ENCODE peak calls at places on chromosomes 11 and 22, in five cellular contexts. R is Calu3, Y is fibroblast of the aortic adventitia, J is GM10248, T is heart right ventricle. X is an unnamed sample.

GRCh38 chr11:129291556-129291955 is 84.1 kb upstream of the BARX2 start:
- DNase-seq in R (no peak), Y (no peak), J (no peak), T (no peak), X (no peak)

GRCh38 chr11:65445101-65445603 is 22.6 kb downstream of the NEAT1 start:
- DNase-seq in R (no peak), Y (no peak), J (no peak), T (no peak), X (no peak)

GRCh38 chr11:665707-666281 is 28.7 kb downstream of the DRD4 start:
- DNase-seq in R (no peak), Y (peak), J (no peak), T (no peak), X (no peak)

GRCh38 chr22:35581023-35581413 is 36.1 kb downstream of the MB start:
- DNase-seq in R (no peak), Y (no peak), J (no peak), T (no peak), X (no peak)

GRCh38 chr22:36860821-36861659 is at the start of gene NCF4:
- DNase-seq in R (no peak), Y (no peak), J (peak), T (peak), X (peak)

GRCh38 chr11:34613462-34614183 is 7.3 kb upstream of the EHF start:
- DNase-seq in R (no peak), Y (no peak), J (peak), T (no peak), X (no peak)

GRCh38 chr11:43119275-43119970 is 192.4 kb upstream of the API5 start:
- DNase-seq in R (no peak), Y (no peak), J (no peak), T (no peak), X (no peak)

GRCh38 chr11:97880209-97880608 is 1140.5 kb upstream of the CNTN5 start:
- DNase-seq in R (no peak), Y (no peak), J (no peak), T (no peak), X (no peak)

GRCh38 chr11:62514151-62514550 is 32.5 kb downstream of the AHNAK start:
- DNase-seq in R (no peak), Y (no peak), J (peak), T (no peak), X (no peak)

GRCh38 chr11:66316849-66317251 is at the start of gene CD248:
- DNase-seq in R (no peak), Y (peak), J (no peak), T (peak), X (peak)

GRCh38 chr11:66749091-66749490 is 20.1 kb upstream of the SPTBN2 start:
- DNase-seq in R (peak), Y (peak), J (no peak), T (no peak), X (no peak)

GRCh38 chr11:22415481-22415880 is 77.3 kb downstream of the SLC17A6 start:
- DNase-seq in R (no peak), Y (no peak), J (no peak), T (no peak), X (no peak)

GRCh38 chr11:122405788-122406341 is 249.7 kb upstream of the UBASH3B start:
- DNase-seq in R (no peak), Y (peak), J (no peak), T (no peak), X (no peak)

GRCh38 chr11:120682866-120683265 is 171.3 kb downstream of the GRIK4 start:
- DNase-seq in R (no peak), Y (peak), J (no peak), T (no peak), X (no peak)

GRCh38 chr11:1225386-1226225 is 2.7 kb downstream of the MUC5B start:
- DNase-seq in R (no peak), Y (no peak), J (no peak), T (no peak), X (no peak)

GRCh38 chr11:111310088-111310487 is 11.7 kb downstream of the POU2AF3 start:
- DNase-seq in R (no peak), Y (no peak), J (no peak), T (no peak), X (no peak)

GRCh38 chr11:95283653-95284052 is 52.7 kb upstream of the SESN3 start:
- DNase-seq in R (no peak), Y (peak), J (no peak), T (no peak), X (no peak)

GRCh38 chr22:36330655-36331305 is 57.0 kb downstream of the MYH9 start:
- DNase-seq in R (no peak), Y (peak), J (no peak), T (peak), X (peak)

GRCh38 chr22:30667486-30668305 is at the start of gene DUSP18:
- DNase-seq in R (peak), Y (peak), J (peak), T (peak), X (peak)

GRCh38 chr11:31714840-31715239 is 96.3 kb downstream of the PAX6 start:
- DNase-seq in R (no peak), Y (no peak), J (no peak), T (no peak), X (no peak)

GRCh38 chr11:17827006-17827405 is 92.4 kb downstream of the KCNC1 start:
- DNase-seq in R (no peak), Y (no peak), J (no peak), T (no peak), X (no peak)

GRCh38 chr11:70611890-70612289 is 213.6 kb downstream of the CTTN start:
- DNase-seq in R (no peak), Y (no peak), J (no peak), T (no peak), X (no peak)

GRCh38 chr22:37498289-37498909 is 12.2 kb upstream of the MFNG start:
- DNase-seq in R (peak), Y (no peak), J (peak), T (no peak), X (peak)

GRCh38 chr11:69352181-69352580 is 58.2 kb downstream of the MYEOV start:
- DNase-seq in R (no peak), Y (peak), J (no peak), T (no peak), X (no peak)

GRCh38 chr11:17696741-17697140 is 22.6 kb upstream of the MYOD1 start:
- DNase-seq in R (no peak), Y (no peak), J (no peak), T (no peak), X (no peak)

GRCh38 chr11:126344291-126344970 is 11.1 kb upstream of the ST3GAL4 start:
- DNase-seq in R (no peak), Y (no peak), J (no peak), T (no peak), X (no peak)

GRCh38 chr11:105900515-105901035 is 121.5 kb downstream of the MSANTD4 start:
- DNase-seq in R (no peak), Y (no peak), J (no peak), T (no peak), X (no peak)

GRCh38 chr11:70503878-70504240 is 105.5 kb downstream of the CTTN start:
- DNase-seq in R (no peak), Y (no peak), J (no peak), T (no peak), X (no peak)

GRCh38 chr11:107956543-107956942 is 28.3 kb downstream of the RAB39A start:
- DNase-seq in R (no peak), Y (no peak), J (no peak), T (no peak), X (no peak)

GRCh38 chr11:101759771-101760450 is 154.9 kb upstream of the CEP126 start:
- DNase-seq in R (no peak), Y (no peak), J (no peak), T (no peak), X (no peak)

GRCh38 chr11:82557274-82557673 is 176.4 kb downstream of the FAM181B start:
- DNase-seq in R (no peak), Y (no peak), J (peak), T (peak), X (peak)

GRCh38 chr11:105811242-105811641 is 201.4 kb downstream of the GRIA4 start:
- DNase-seq in R (no peak), Y (no peak), J (no peak), T (no peak), X (no peak)

GRCh38 chr22:22989856-22990255 is 80.5 kb upstream of the GNAZ start:
- DNase-seq in R (no peak), Y (no peak), J (no peak), T (no peak), X (no peak)

GRCh38 chr11:118660646-118661424 is 18.6 kb downstream of the TREH start:
- DNase-seq in R (no peak), Y (no peak), J (no peak), T (no peak), X (no peak)

GRCh38 chr11:95849087-95849825 is 59.0 kb downstream of the CEP57 start:
- DNase-seq in R (peak), Y (peak), J (peak), T (peak), X (peak)

GRCh38 chr22:22857607-22858558 is 29.7 kb upstream of the IGLL5 start:
- DNase-seq in R (no peak), Y (no peak), J (no peak), T (no peak), X (no peak)

GRCh38 chr11:117520966-117521365 is 193.3 kb downstream of the CEP164 start:
- DNase-seq in R (no peak), Y (no peak), J (no peak), T (no peak), X (no peak)

GRCh38 chr11:117520201-117520600 is 192.5 kb downstream of the CEP164 start:
- DNase-seq in R (no peak), Y (no peak), J (no peak), T (no peak), X (no peak)

GRCh38 chr11:117519590-117519989 is 191.9 kb downstream of the CEP164 start:
- DNase-seq in R (no peak), Y (no peak), J (no peak), T (no peak), X (no peak)

GRCh38 chr11:117518455-117518854 is 190.8 kb downstream of the CEP164 start:
- DNase-seq in R (no peak), Y (no peak), J (no peak), T (no peak), X (no peak)

GRCh38 chr11:117519170-117519569 is 191.5 kb downstream of the CEP164 start:
- DNase-seq in R (no peak), Y (no peak), J (no peak), T (no peak), X (no peak)
- TF ChIP-seq CTCF in R (no peak), Y (no peak), J (no peak), T (no peak), X (no peak)

GRCh38 chr11:72624496-72625201 is 49.6 kb downstream of the PDE2A start:
- DNase-seq in R (no peak), Y (no peak), J (no peak), T (peak), X (no peak)

GRCh38 chr11:72625746-72626636 is 48.2 kb downstream of the PDE2A start:
- DNase-seq in R (no peak), Y (peak), J (no peak), T (peak), X (no peak)

GRCh38 chr11:72621008-72621610 is 53.1 kb downstream of the PDE2A start:
- DNase-seq in R (no peak), Y (no peak), J (no peak), T (no peak), X (peak)

GRCh38 chr11:72626637-72626936 is 47.6 kb downstream of the PDE2A start:
- DNase-seq in R (no peak), Y (no peak), J (no peak), T (no peak), X (no peak)

GRCh38 chr11:72623052-72623451 is 51.2 kb downstream of the PDE2A start:
- DNase-seq in R (no peak), Y (no peak), J (no peak), T (no peak), X (no peak)
- TF ChIP-seq CTCF in R (no peak), Y (no peak), J (no peak), T (no peak), X (no peak)

GRCh38 chr22:19910180-19910744 is 31.3 kb upstream of the COMT start:
- DNase-seq in R (no peak), Y (no peak), J (no peak), T (no peak), X (no peak)
- TF ChIP-seq CTCF in R (peak), Y (no peak), J (no peak), T (no peak), X (no peak)

GRCh38 chr11:44632466-44633123 is 67.1 kb downstream of the CD82 start:
- DNase-seq in R (peak), Y (no peak), J (peak), T (peak), X (peak)
- TF ChIP-seq CTCF in R (peak), Y (peak), J (peak), T (peak), X (peak)

GRCh38 chr11:57432714-57433163 is 5.8 kb upstream of the SLC43A3 start:
- DNase-seq in R (no peak), Y (peak), J (no peak), T (no peak), X (peak)

GRCh38 chr11:57429946-57430345 is 3.0 kb upstream of the SLC43A3 start:
- DNase-seq in R (no peak), Y (no peak), J (no peak), T (no peak), X (no peak)

GRCh38 chr11:57432017-57432590 is 5.2 kb upstream of the SLC43A3 start:
- DNase-seq in R (no peak), Y (no peak), J (no peak), T (no peak), X (no peak)

GRCh38 chr11:57428643-57429042 is 1.7 kb upstream of the SLC43A3 start:
- DNase-seq in R (no peak), Y (no peak), J (no peak), T (no peak), X (no peak)

DNA sequence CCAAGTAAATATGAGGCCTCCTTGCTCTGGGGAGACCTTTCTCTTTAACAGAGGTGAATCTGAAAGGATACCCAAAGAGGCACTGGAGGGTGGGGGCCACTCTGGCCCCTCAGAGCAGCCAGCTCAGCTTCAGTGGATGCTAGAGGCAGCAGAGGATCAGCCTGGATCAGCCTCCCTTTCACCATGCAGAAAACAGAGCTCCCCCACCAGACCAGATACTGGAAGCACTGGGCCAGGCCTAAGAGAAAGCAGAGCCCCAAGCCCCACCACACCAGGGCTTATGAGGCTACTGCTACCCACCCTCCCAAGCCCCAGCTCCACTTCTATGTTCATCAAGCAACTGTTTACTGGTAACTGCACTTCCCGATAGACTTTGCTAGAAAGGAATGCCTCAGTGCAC is 4.0 kb upstream of the SLC43A3 start:
- DNase-seq in R (no peak), Y (no peak), J (no peak), T (no peak), X (no peak)
- TF ChIP-seq CTCF in R (no peak), Y (no peak), J (no peak), T (no peak), X (no peak)

DNA sequence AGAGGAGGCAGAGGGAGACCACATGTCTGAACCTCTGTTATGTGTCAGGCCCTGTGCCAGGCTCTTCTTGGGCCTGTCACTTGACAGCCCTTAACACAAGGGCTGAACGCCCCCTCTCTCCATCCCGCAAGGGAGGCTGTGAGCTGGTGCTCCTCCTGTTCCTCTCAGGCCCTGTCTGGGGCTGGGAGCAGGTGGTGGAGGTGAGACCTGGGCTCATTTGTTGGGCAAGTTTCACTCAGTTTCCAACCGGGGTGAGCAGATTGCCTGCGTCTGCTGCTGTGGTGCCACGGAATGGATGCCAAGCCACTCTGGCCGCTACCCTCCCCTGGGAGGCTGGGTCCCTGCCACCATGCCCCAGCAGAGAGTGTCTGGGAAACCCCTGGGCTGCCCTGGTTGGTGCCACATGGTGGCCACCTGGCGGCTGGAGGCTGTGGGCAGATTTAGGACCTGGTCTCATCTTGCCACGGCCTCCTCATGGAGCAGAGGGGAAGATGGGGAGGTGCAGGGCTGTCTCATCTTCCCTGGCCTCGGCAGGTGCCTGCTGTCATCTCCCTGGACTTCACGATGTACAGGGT is 65.4 kb downstream of the MPPED1 start:
- DNase-seq in R (no peak), Y (no peak), J (no peak), T (no peak), X (no peak)
- TF ChIP-seq CTCF in R (no peak), Y (no peak), J (no peak), T (no peak), X (no peak)

GRCh38 chr22:29603358-29604191 is at the start of gene NF2:
- DNase-seq in R (peak), Y (peak), J (peak), T (peak), X (peak)
- TF ChIP-seq CTCF in R (no peak), Y (no peak), J (peak), T (no peak), X (no peak)

DNA sequence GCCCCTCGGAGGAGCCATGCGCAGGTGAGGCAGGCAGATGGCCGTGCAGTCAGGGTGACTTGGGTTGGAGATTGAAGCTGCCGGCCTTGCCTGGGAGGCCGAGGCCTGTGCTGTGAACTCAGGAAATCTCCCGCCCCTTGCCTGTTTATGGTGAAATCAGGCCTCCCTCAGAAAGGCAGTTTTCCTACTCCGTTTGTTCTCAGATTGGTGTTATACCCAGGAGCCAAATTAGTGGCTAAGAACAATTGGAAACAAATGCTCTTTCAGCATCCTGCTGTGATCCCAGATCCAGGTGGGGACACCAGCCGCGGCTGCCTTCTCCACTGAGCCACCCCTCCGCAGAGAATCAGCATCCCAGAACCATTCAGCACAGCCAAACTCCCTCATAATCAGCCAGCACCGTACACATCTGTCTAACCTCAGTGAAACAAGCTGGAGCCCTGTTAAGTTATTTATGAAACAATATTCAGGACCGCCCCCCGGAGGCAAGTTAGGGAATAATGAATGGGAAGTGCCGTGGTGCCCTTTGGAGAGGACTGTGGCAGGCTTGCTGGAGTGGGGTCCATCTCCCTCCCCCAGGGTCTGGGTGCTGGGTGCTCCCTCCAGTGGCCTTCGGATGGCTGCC is 60.0 kb downstream of the PKNOX2 start:
- DNase-seq in R (no peak), Y (peak), J (no peak), T (peak), X (peak)
- TF ChIP-seq CTCF in R (no peak), Y (peak), J (no peak), T (peak), X (no peak)